ENCODE peak calls at places on chromosome 1, in ten cellular contexts. H, V, E, L, A, X, W, S, O and M are unnamed samples.

GRCh38 chr1:37288900-37289299 is 185.5 kb upstream of the ZC3H12A start:
- DNase-seq in E (peak), S (no peak), H (no peak), W (no peak), V (no peak), L (no peak), X (no peak), A (no peak), O (no peak), M (peak)

GRCh38 chr1:33738976-33739375 is 124.9 kb upstream of the HMGB4 start:
- DNase-seq in E (no peak), X (no peak), V (no peak), A (no peak), S (no peak), L (no peak), H (no peak), O (no peak), W (no peak), M (no peak)

GRCh38 chr1:160416369-160416768 is 16.0 kb downstream of the VANGL2 start:
- DNase-seq in O (no peak), W (peak), H (no peak), X (no peak), E (no peak), A (no peak), V (no peak), L (no peak), S (peak), M (no peak)

GRCh38 chr1:238409947-238410346 is 519.2 kb upstream of the ZP4 start:
- DNase-seq in E (no peak), S (peak), H (no peak), L (peak), X (no peak), W (no peak), V (no peak), O (no peak), A (no peak), M (no peak)

GRCh38 chr1:183374825-183375224 is 43.4 kb downstream of the NMNAT2 start:
- DNase-seq in V (no peak), E (no peak), H (no peak), W (no peak), X (no peak), A (no peak), L (no peak), S (no peak), O (no peak), M (no peak)

GRCh38 chr1:176515310-176515709 is 52.3 kb downstream of the PAPPA2 start:
- DNase-seq in X (no peak), W (no peak), S (peak), V (peak), E (no peak), L (peak), O (no peak), A (no peak), H (no peak), M (no peak)

GRCh38 chr1:183580281-183580682 is 10.0 kb downstream of the NCF2 start:
- DNase-seq in H (no peak), O (no peak), E (peak), A (no peak), W (peak), L (no peak), S (peak), X (no peak), V (peak), M (no peak)

GRCh38 chr1:178324003-178324402 is 172.8 kb downstream of the CLEC20A start:
- DNase-seq in A (no peak), O (no peak), H (no peak), E (no peak), S (no peak), V (no peak), W (no peak), L (no peak), X (no peak), M (no peak)

GRCh38 chr1:160499631-160500030 is 23.4 kb downstream of the SLAMF6 start:
- DNase-seq in O (no peak), W (no peak), X (no peak), E (no peak), S (no peak), A (no peak), H (no peak), V (no peak), L (no peak), M (no peak)